ENCODE peak calls at places on chromosomes 12 and 14, in seven cellular contexts. E is astrocyte, P is astrocyte of the cerebellum, G is gastrocnemius medialis, R is AG10803, L is HFF-Myc, X is hepatocyte. I is an unnamed sample.
A peak's percentile ranks its signal among the peaks of the same experiment; 100 is the strongest.

GRCh38 chr14:65044596-65044959 is 57.7 kb downstream of the MAX start:
- DNase-seq in E (no peak), P (no peak), G (no peak), R (no peak), L (no peak), X (no peak), I (no peak)

GRCh38 chr12:93857917-93858513 is 180.8 kb downstream of the CRADD start:
- DNase-seq in E (no peak), P (no peak), G (no peak), R (no peak), L (no peak), X (no peak), I (no peak)

GRCh38 chr12:57161491-57161890 is 14.1 kb upstream of the LRP1-AS start:
- DNase-seq in E (peak; percentile 26), P (no peak), G (no peak), R (peak; percentile 45), L (no peak), X (no peak), I (no peak)

GRCh38 chr14:91501348-91501747 is 8.8 kb downstream of the PPP4R3A start:
- DNase-seq in E (no peak), P (no peak), G (no peak), R (no peak), L (no peak), X (no peak), I (no peak)

GRCh38 chr14:81436296-81437138 is 36.4 kb upstream of the STON2 start:
- DNase-seq in E (peak; percentile 37), P (no peak), G (peak; percentile 73), R (peak; percentile 42), L (no peak), X (peak; percentile 93), I (no peak)

GRCh38 chr12:131509706-131510105 is 201.2 kb upstream of the SFSWAP start:
- DNase-seq in E (no peak), P (no peak), G (no peak), R (no peak), L (no peak), X (no peak), I (no peak)

GRCh38 chr14:99041141-99041819 is 230.7 kb downstream of the BCL11B start:
- DNase-seq in E (no peak), P (no peak), G (no peak), R (peak; percentile 47), L (no peak), X (no peak), I (no peak)

GRCh38 chr12:130620281-130620680 is 95.8 kb downstream of the RIMBP2 start:
- DNase-seq in E (no peak), P (no peak), G (no peak), R (no peak), L (no peak), X (no peak), I (no peak)

GRCh38 chr12:123062682-123063426 is 82.4 kb downstream of the ARL6IP4 start:
- DNase-seq in E (peak; percentile 57), P (no peak), G (peak; percentile 82), R (peak; percentile 77), L (no peak), X (peak; percentile 74), I (no peak)

GRCh38 chr12:79674629-79675028 is 16.1 kb downstream of the PAWR start:
- DNase-seq in E (peak; percentile 86), P (peak; percentile 42), G (no peak), R (peak; percentile 90), L (no peak), X (no peak), I (no peak)

GRCh38 chr14:73462815-73463214 is 4.5 kb upstream of the NUMB start:
- DNase-seq in E (no peak), P (no peak), G (no peak), R (peak; percentile 74), L (no peak), X (no peak), I (no peak)

GRCh38 chr12:91191516-91192111 is 9.0 kb upstream of the DCN start:
- DNase-seq in E (no peak), P (no peak), G (no peak), R (no peak), L (no peak), X (no peak), I (no peak)

GRCh38 chr14:29528889-29529288 is 398.8 kb downstream of the PRKD1 start:
- DNase-seq in E (peak; percentile 14), P (peak; percentile 52), G (no peak), R (peak; percentile 35), L (no peak), X (no peak), I (peak; percentile 1)

GRCh38 chr14:106039400-106039799 is 513.0 kb downstream of the TMEM121 start:
- DNase-seq in E (no peak), P (no peak), G (no peak), R (no peak), L (no peak), X (no peak), I (no peak)

GRCh38 chr12:6828671-6829531 is 694 bp downstream of the P3H3 start:
- DNase-seq in E (peak; percentile 47), P (no peak), G (no peak), R (peak; percentile 56), L (no peak), X (peak; percentile 80), I (no peak)

GRCh38 chr14:95833429-95833828 is 43.2 kb upstream of the TUNAR start:
- DNase-seq in E (no peak), P (no peak), G (no peak), R (no peak), L (no peak), X (no peak), I (no peak)

GRCh38 chr14:89445252-89445973 is 28.4 kb upstream of the FOXN3 start:
- DNase-seq in E (no peak), P (no peak), G (no peak), R (no peak), L (no peak), X (no peak), I (no peak)

GRCh38 chr14:36279306-36280244 is 40.9 kb downstream of the MBIP start:
- DNase-seq in E (no peak), P (no peak), G (no peak), R (no peak), L (no peak), X (no peak), I (no peak)

GRCh38 chr12:100554608-100555077 is 18.8 kb upstream of the GAS2L3 start:
- DNase-seq in E (peak; percentile 77), P (peak; percentile 83), G (no peak), R (peak; percentile 86), L (peak; percentile 89), X (peak; percentile 88), I (peak; percentile 59)

GRCh38 chr12:39005671-39006070 is 100.3 kb upstream of the CPNE8 start:
- DNase-seq in E (no peak), P (no peak), G (no peak), R (no peak), L (no peak), X (no peak), I (no peak)

GRCh38 chr14:99322731-99323599 is 51.0 kb upstream of the BCL11B start:
- DNase-seq in E (no peak), P (no peak), G (peak; percentile 26), R (peak; percentile 5), L (no peak), X (no peak), I (no peak)

GRCh38 chr12:23361971-23362370 is 587.5 kb downstream of the SOX5 start:
- DNase-seq in E (no peak), P (no peak), G (no peak), R (no peak), L (no peak), X (no peak), I (no peak)

GRCh38 chr12:27554003-27554402 is 30.0 kb downstream of the PPFIBP1 start:
- DNase-seq in E (no peak), P (no peak), G (no peak), R (no peak), L (no peak), X (no peak), I (no peak)

GRCh38 chr12:19205120-19205519 is 75.6 kb downstream of the PLEKHA5 start:
- DNase-seq in E (no peak), P (no peak), G (no peak), R (no peak), L (no peak), X (no peak), I (no peak)
- H3K4me3 ChIP-seq in E (no peak overlapping the region), P (peak overlapping the region; percentile 4), G (no peak overlapping the region), R (peak overlapping the region; percentile 43), L (no peak overlapping the region), X (no peak overlapping the region), I (no peak overlapping the region)

GRCh38 chr12:47779301-47779942 is 6.4 kb downstream of the SLC48A1 start:
- DNase-seq in E (peak; percentile 49), P (peak; percentile 73), G (peak; percentile 81), R (peak; percentile 81), L (peak; percentile 70), X (peak; percentile 91), I (no peak)
- TF ChIP-seq CTCF in E (peak; percentile 97), P (peak; percentile 95), G (peak; percentile 94), R (peak; percentile 97), L (peak; percentile 98), X (peak; percentile 94), I (peak; percentile 92)

DNA sequence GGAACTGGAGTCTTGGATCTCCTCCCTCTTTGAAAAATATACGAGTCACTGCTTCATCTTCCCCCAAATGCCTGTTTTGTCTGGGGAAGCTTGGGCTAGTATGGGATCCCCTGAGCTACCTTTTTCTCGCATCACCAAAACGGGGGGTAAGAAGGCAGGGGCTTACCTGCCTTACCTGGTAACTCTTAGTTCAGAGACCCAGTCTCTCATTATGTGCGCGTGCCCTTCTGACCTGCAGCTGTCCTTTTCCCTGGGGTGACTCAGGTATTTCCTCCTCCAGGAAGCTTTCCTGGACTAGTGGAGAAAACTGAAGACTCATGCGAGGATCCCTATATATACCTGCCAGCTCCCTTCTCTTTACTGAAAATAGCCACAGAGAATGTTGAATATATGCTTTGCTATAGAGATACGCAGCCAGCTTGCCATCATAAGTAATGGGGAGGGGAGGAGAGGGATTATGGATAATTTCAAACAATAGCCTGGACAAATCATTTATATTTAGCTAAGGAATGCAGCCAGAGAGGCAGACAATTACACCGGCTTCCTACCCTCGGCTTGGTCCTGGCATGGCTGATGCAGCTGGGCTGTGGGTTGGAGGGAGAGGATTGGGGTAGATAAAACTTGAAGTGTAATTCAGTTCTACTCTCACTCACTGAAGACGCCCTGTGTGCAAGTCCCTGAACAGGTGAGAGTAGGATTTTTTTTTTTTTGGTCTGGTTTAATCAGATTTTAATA is 1.1 kb downstream of the TSPAN9 start:
- DNase-seq in E (no peak), P (no peak), G (no peak), R (no peak), L (no peak), X (no peak), I (no peak)
- H3K4me3 ChIP-seq in E (peak overlapping the region; percentile 67), P (peak overlapping the region; percentile 81), G (peak overlapping the region; percentile 87), R (peak overlapping the region; percentile 72), L (peak overlapping the region; percentile 68), X (peak overlapping the region; percentile 65), I (peak overlapping the region; percentile 76)

DNA sequence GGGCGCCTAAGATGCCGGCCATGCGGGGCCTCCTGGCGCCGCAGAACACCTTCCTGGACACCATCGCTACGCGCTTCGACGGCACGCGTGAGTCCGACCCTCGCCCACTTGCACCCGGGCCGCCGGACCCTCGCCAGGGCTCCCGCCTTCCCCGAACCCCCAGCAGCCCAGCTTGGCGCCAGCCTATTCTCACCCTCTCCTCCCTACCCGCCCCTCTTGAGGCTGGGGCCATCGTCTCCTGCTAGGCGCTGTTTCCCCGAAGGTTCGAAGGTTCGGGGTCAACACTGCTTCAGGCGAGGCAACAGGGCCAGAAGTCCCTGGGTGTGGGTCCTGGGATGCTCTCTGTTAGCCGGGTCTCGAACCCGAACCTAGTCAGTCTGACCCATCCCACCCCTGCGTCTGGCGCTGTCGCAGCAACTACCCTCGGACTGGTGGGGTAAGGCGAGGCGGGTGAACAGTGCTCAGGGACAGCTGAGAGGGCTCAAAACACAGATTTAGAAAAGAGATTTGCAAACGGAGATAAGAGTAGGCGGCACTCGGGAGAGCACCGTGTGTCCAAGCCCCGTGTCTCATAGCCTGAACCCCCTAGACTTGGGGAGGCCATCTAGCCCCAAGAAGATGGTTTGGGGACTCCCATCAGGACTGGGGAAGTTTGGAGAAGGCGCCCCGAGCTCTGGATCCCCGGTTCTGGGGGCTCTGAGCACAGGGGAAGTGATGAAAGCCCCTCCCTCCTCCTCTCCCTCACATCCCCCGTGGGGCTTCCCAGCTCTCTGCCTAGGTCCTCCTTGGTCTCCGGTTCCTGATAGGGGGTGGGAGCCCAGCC is 787 bp downstream of the KCNH3 start:
- DNase-seq in E (no peak), P (no peak), G (no peak), R (no peak), L (no peak), X (peak; percentile 7), I (no peak)
- TF ChIP-seq CTCF in E (no peak), P (no peak), G (no peak), R (no peak), L (no peak), X (no peak), I (no peak)